ENCODE peak calls at places on chromosomes 1 and 21, in five cellular contexts. F is H9, B is H1, H is neuronal stem cell, A is mesenchymal stem cell. D is an unnamed sample.

GRCh38 chr1:110523011-110523410 is 4.0 kb upstream of the KCNA10 start:
- DNase-seq in B (no peak), A (no peak), F (no peak), H (no peak), D (peak)

GRCh38 chr1:43858324-43858723 is 75.3 kb upstream of the ARTN start:
- DNase-seq in B (peak), H (peak), A (peak), F (peak), D (peak)

GRCh38 chr1:216034506-216034905 is 388.7 kb downstream of the USH2A start:
- DNase-seq in B (no peak), H (peak), A (peak), F (peak), D (peak)

GRCh38 chr1:219650880-219651279 is 38.0 kb upstream of the ZC3H11B start:
- DNase-seq in A (no peak), B (no peak), F (no peak), H (no peak), D (no peak)

GRCh38 chr1:18972531-18972930 is 16.1 kb upstream of the IFFO2 start:
- DNase-seq in F (no peak), A (peak), B (no peak), H (no peak), D (no peak)

GRCh38 chr1:62725255-62725654 is 37.1 kb upstream of the DOCK7 start:
- DNase-seq in A (no peak), F (no peak), H (no peak), B (no peak), D (peak)

GRCh38 chr1:92907949-92908684 is 53.1 kb downstream of the DIPK1A start:
- DNase-seq in F (no peak), A (peak), H (no peak), B (no peak), D (peak)

GRCh38 chr1:16178596-16179497 is 23.0 kb upstream of the EPHA2 start:
- DNase-seq in A (peak), F (no peak), B (no peak), H (no peak), D (no peak)

GRCh38 chr1:166730299-166730888 is 108.9 kb upstream of the POGK start:
- DNase-seq in B (no peak), A (no peak), F (peak), H (no peak), D (no peak)

GRCh38 chr1:204670152-204670927 is 15.2 kb downstream of the LRRN2 start:
- DNase-seq in B (no peak), H (no peak), A (peak), F (no peak), D (no peak)

GRCh38 chr1:219329606-219330005 is 155.9 kb downstream of the LYPLAL1 start:
- DNase-seq in F (no peak), B (no peak), H (no peak), A (peak), D (peak)

GRCh38 chr1:202880062-202880461 is 8.9 kb downstream of the RABIF start:
- DNase-seq in B (no peak), H (no peak), A (no peak), F (no peak), D (no peak)

GRCh38 chr1:109084563-109085517 is 5.7 kb upstream of the TMEM167B start:
- DNase-seq in A (peak), B (no peak), F (no peak), H (no peak), D (no peak)

GRCh38 chr1:33143181-33143580 is 38.7 kb downstream of the TRIM62 start:
- DNase-seq in F (no peak), A (peak), H (no peak), B (no peak), D (no peak)

GRCh38 chr1:65269612-65270011 is 39.7 kb upstream of the DNAJC6 start:
- DNase-seq in A (no peak), F (no peak), H (no peak), B (no peak), D (no peak)

GRCh38 chr1:157993179-157994080 is at the start of gene KIRREL1:
- DNase-seq in B (no peak), A (peak), F (no peak), H (no peak), D (no peak)

GRCh38 chr1:54167422-54168139 is 14.8 kb upstream of the CDCP2 start:
- DNase-seq in A (peak), B (no peak), H (no peak), F (no peak), D (peak)

GRCh38 chr1:116945996-116946395 is 36.3 kb downstream of the PTGFRN start:
- DNase-seq in H (no peak), A (no peak), F (no peak), B (no peak), D (no peak)

GRCh38 chr21:44892536-44893277 is 19.2 kb upstream of the PTTG1IP start:
- DNase-seq in F (peak), H (peak), A (no peak), B (peak), D (no peak)

GRCh38 chr1:195530961-195531360 is 1077.3 kb downstream of the KCNT2 start:
- DNase-seq in H (no peak), F (no peak), A (no peak), B (no peak), D (no peak)

GRCh38 chr1:157045251-157046218 is at the start of gene ARHGEF11:
- DNase-seq in A (peak), H (peak), B (peak), F (peak), D (peak)

GRCh38 chr1:56539403-56539802 is 40.0 kb downstream of the PLPP3 start:
- DNase-seq in A (no peak), F (no peak), B (no peak), H (no peak), D (no peak)

GRCh38 chr1:50517488-50517887 is 94.2 kb upstream of the DMRTA2 start:
- DNase-seq in F (no peak), H (no peak), B (no peak), A (no peak), D (no peak)

GRCh38 chr1:172041689-172042088 is 200.4 kb downstream of the DNM3 start:
- DNase-seq in H (no peak), A (peak), F (no peak), B (no peak), D (no peak)

GRCh38 chr1:71047635-71048607 is at the start of gene PTGER3:
- DNase-seq in B (peak), H (peak), F (peak), A (peak), D (peak)

GRCh38 chr1:42930178-42931107 is 28.2 kb downstream of the SLC2A1 start:
- DNase-seq in A (no peak), F (no peak), B (no peak), H (no peak), D (no peak)

GRCh38 chr1:80053613-80054012 is 1047.1 kb upstream of the ADGRL4 start:
- DNase-seq in A (no peak), H (no peak), F (no peak), B (no peak), D (no peak)

GRCh38 chr1:85862456-85862855 is 154.2 kb upstream of the ZNHIT6 start:
- DNase-seq in B (no peak), F (no peak), H (no peak), A (peak), D (no peak)

GRCh38 chr1:107491582-107491981 is 350.7 kb downstream of the NTNG1 start:
- DNase-seq in A (no peak), F (no peak), B (no peak), H (no peak), D (no peak)

GRCh38 chr1:38451541-38451993 is 405.0 kb upstream of the POU3F1 start:
- DNase-seq in B (peak), H (no peak), F (no peak), A (no peak), D (no peak)

GRCh38 chr1:211133393-211133840 is 531 bp downstream of the KCNH1 start:
- DNase-seq in A (peak), B (peak), F (peak), H (no peak), D (no peak)

GRCh38 chr1:174736831-174737230 is 262.9 kb upstream of the CACYBP start:
- DNase-seq in B (no peak), F (peak), H (no peak), A (no peak), D (no peak)

GRCh38 chr1:170218261-170218660 is 72.5 kb downstream of the NTMT2 start:
- DNase-seq in B (no peak), A (no peak), H (no peak), F (no peak), D (no peak)

GRCh38 chr1:77143529-77144121 is 75.6 kb downstream of the PIGK start:
- DNase-seq in A (peak), H (no peak), F (no peak), B (no peak), D (no peak)

GRCh38 chr1:183932412-183932811 is 105.1 kb downstream of the COLGALT2 start:
- DNase-seq in A (no peak), F (no peak), H (no peak), B (peak), D (no peak)

GRCh38 chr1:116852910-116853309 is 56.8 kb upstream of the PTGFRN start:
- DNase-seq in A (peak), B (no peak), F (no peak), H (no peak), D (peak)

GRCh38 chr1:236608930-236609726 is 4.8 kb upstream of the HEATR1 start:
- DNase-seq in B (peak), H (peak), F (peak), A (peak), D (peak)

GRCh38 chr1:93815738-93816110 is 63.3 kb downstream of the DNTTIP2 start:
- DNase-seq in F (no peak), A (peak), H (no peak), B (no peak), D (no peak)

GRCh38 chr1:31790140-31790539 is 25.7 kb downstream of the SPOCD1 start:
- DNase-seq in F (peak), A (no peak), B (no peak), H (no peak), D (no peak)

GRCh38 chr1:64062941-64063581 is 140.4 kb upstream of the UBE2U start:
- DNase-seq in F (no peak), B (no peak), H (no peak), A (peak), D (no peak)
- H2BK12ac ChIP-seq in F (no peak), B (no peak), H (no peak), A (no peak), D (no peak)

DNA sequence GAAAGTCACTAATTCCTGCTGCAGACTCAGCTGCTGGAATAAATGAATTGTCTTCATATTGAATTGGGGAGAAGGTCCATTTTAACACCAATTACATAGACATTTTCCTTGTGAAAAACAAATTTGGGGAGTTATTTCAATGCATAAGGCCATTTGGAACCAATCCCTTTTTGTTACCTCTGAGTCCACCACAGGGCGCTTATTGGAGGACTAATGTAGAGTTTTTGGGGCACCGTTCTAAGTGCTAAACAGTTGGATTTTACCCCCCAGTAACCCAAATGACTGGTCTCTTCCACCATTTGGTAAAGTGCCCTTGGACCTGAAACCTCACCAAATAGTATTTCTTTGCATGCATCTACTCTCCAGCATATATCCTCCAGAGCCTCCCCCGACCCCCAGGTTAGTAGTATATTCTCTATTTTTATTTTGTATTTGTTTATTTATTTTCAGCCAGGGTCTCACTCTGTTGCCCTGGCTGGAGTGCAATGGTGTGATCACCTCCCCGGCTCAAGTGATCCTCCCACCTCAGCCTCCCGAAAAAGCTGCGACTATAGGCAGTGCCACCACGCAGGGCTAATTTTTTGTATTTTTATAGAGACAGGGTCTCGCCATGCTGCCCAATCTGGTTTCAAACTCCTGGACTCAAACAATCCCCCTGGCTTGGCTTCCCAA is 1.6 kb downstream of the PRUNE1 start:
- DNase-seq in B (no peak), H (no peak), A (no peak), F (no peak), D (no peak)
- H3K9ac ChIP-seq in B (no peak), H (no peak), A (peak), F (no peak), D (no peak)

GRCh38 chr1:21541330-21541729 is 32.1 kb downstream of the ALPL start:
- DNase-seq in A (no peak), F (no peak), H (no peak), B (no peak), D (no peak)
- H2BK12ac ChIP-seq in A (no peak), F (no peak), H (no peak), B (no peak), D (no peak)

GRCh38 chr1:36381405-36381804 is 4.3 kb downstream of the STK40 start:
- DNase-seq in B (no peak), H (no peak), A (no peak), F (no peak), D (no peak)
- H3K9ac ChIP-seq in B (no peak), H (no peak), A (no peak), F (no peak), D (no peak)

GRCh38 chr1:59074574-59074973 is 222.3 kb upstream of the FGGY start:
- DNase-seq in H (no peak), F (no peak), B (no peak), A (no peak), D (no peak)

GRCh38 chr1:59072017-59072947 is 224.6 kb upstream of the FGGY start:
- DNase-seq in A (peak), B (no peak), F (peak), H (no peak), D (no peak)

GRCh38 chr1:59076612-59077011 is 220.3 kb upstream of the FGGY start:
- DNase-seq in A (peak), F (no peak), B (no peak), H (no peak), D (no peak)

GRCh38 chr1:59077739-59078503 is 219.0 kb upstream of the FGGY start:
- DNase-seq in F (peak), H (no peak), A (no peak), B (peak), D (no peak)

DNA sequence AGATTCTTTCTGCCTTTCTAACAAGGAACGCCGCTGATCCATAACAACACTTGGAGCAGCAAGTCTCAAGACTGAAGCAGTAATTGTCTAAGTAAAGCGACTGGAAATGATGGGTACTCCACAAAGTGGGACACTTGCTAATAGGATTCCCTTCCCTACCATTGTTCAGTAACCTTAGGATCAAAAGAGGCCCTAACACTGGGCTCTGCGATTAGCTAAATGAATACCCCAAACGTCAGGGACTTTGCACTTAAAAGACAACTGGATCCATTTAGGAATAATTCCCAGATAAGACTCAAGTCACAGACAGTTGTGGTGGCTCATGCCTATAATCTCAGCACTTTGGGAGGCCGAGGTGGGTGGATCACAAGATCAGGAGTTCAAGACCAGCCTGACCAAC is 221.9 kb upstream of the FGGY start:
- DNase-seq in H (no peak), A (no peak), F (no peak), B (no peak), D (no peak)
- H2BK12ac ChIP-seq in H (no peak), A (peak), F (no peak), B (peak), D (no peak)

GRCh38 chr1:146034976-146035469 is 13.5 kb upstream of the HJV start:
- DNase-seq in B (no peak), A (no peak), H (peak), F (no peak), D (no peak)

GRCh38 chr1:146036990-146037646 is 15.6 kb upstream of the HJV start:
- DNase-seq in A (peak), H (peak), F (peak), B (peak), D (peak)

GRCh38 chr1:146036241-146036989 is 14.9 kb upstream of the HJV start:
- DNase-seq in F (no peak), B (no peak), H (peak), A (no peak), D (no peak)

GRCh38 chr1:146039844-146040194 is 18.3 kb upstream of the HJV start:
- DNase-seq in B (no peak), F (no peak), H (no peak), A (peak), D (peak)
- H3K9ac ChIP-seq in B (no peak), F (no peak), H (no peak), A (peak), D (no peak)

DNA sequence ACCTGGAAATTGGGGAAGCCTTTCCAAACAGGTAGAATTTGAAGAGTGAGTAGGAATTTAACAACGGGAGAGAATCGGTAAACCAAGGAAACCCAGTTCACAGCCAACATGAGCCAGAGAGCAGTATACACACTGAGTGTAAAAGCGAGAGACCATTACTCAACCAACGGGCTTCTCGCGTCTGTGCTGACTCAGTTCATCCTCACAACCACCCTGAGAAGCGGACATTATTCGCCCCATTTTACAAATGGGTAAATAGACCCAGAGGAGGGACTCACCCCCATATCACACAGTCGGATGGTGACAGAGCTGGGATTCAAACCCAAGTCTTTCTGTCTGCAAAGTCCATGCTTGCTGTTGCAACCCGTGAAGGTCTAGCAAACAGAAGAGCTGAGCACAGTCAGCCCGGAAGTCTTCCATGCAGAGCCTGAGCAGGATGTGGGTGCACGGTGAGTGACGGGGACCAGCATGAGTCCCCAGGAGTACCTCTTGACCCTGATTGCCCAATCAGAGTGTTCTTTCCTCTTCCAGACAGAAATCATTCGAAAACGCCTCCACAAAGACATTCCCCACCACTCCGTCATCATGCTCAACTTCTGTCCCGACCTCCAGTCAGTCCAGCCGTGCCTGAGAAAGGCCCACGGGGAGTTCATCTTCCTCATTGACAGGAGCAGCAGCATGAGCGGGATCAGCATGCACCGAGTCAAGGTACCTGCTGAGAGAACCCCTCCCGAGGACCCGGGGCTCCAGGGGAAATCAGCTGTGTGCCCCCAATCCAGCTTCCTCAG is 32.3 kb downstream of the VWA5B1 start:
- DNase-seq in A (no peak), B (no peak), H (no peak), F (no peak), D (peak)
- H2BK12ac ChIP-seq in A (no peak), B (no peak), H (no peak), F (no peak), D (no peak)